ENCODE peak calls at places on chromosome 2, in four cellular contexts. R is CD8-positive, alpha-beta memory T cell; O is psoas muscle; H is cardiac muscle cell. Z is an unnamed sample. For H3K4me1 and H3K36me3, the result is how much of the 10 kb centered on the place peaks cover.

GRCh38 chr2:231386446-231386845 is 9.1 kb upstream of the B3GNT7 start:
- DNase-seq in R (no peak), O (no peak), H (no peak), Z (no peak)

GRCh38 chr2:64404002-64404731 is 49.8 kb upstream of the LGALSL start:
- DNase-seq in R (no peak), O (peak), H (peak), Z (no peak)

GRCh38 chr2:529425-529824 is 147.8 kb downstream of the TMEM18 start:
- DNase-seq in R (peak), O (no peak), H (peak), Z (no peak)

GRCh38 chr2:152647417-152648010 is 69.7 kb downstream of the PRPF40A start:
- DNase-seq in R (no peak), O (peak), H (peak), Z (no peak)

GRCh38 chr2:69159988-69160387 is 147.0 kb downstream of the ANTXR1 start:
- DNase-seq in R (no peak), O (no peak), H (no peak), Z (no peak)

GRCh38 chr2:186690796-186691195 is 3.1 kb upstream of the FAM171B start:
- DNase-seq in R (no peak), O (no peak), H (no peak), Z (no peak)

GRCh38 chr2:230447455-230448451 is 31.8 kb downstream of the SP100 start:
- DNase-seq in R (peak), O (no peak), H (no peak), Z (no peak)

GRCh38 chr2:161990741-161991140 is 83.3 kb downstream of the DPP4 start:
- DNase-seq in R (no peak), O (no peak), H (no peak), Z (no peak)

GRCh38 chr2:219404954-219405353 is 13.2 kb upstream of the DES start:
- DNase-seq in R (no peak), O (peak), H (peak), Z (no peak)

GRCh38 chr2:195779491-195779890 is 122.5 kb downstream of the SLC39A10 start:
- DNase-seq in R (no peak), O (no peak), H (no peak), Z (no peak)

GRCh38 chr2:88765154-88765948 is 73.9 kb downstream of the RPIA start:
- DNase-seq in R (no peak), O (no peak), H (peak), Z (no peak)

GRCh38 chr2:54000524-54000923 is 29.7 kb upstream of the PSME4 start:
- DNase-seq in R (no peak), O (no peak), H (no peak), Z (no peak)

GRCh38 chr2:97851172-97851571 is 137.8 kb downstream of the ZAP70 start:
- DNase-seq in R (no peak), O (no peak), H (no peak), Z (no peak)
- H3K4me1 ChIP-seq in R (under half), O (under half), H (under half), Z (under half)

DNA sequence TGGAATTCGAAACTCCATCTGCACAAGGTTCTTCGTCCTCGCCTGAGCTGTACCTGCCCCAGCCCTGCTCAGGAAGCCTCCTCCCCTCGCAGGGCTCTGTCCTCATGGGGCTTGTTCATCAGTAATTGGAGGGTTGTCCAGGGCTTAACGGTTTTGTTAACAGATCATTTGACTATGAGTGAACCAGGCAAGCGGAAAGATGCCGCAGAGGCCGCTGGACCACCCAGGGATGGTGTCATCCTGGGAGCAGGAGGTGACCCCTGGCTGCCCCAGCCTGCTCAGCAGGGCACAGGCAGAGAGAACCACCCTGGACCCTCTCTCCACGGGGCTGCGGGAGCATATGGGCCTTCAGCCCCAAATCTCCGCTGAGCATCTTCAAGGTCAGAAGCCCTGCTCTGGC is 264.3 kb downstream of the KLHL29 start:
- DNase-seq in R (no peak), O (no peak), H (no peak), Z (no peak)
- H3K36me3 ChIP-seq in R (under half), O (under half), H (under half), Z (under half)

GRCh38 chr2:237500681-237501424 is 13.8 kb downstream of the MLPH start:
- DNase-seq in R (no peak), O (no peak), H (no peak), Z (peak)

GRCh38 chr2:237496428-237496827 is 9.4 kb downstream of the MLPH start:
- DNase-seq in R (no peak), O (no peak), H (no peak), Z (no peak)

GRCh38 chr2:237497820-237498128 is 10.7 kb downstream of the MLPH start:
- DNase-seq in R (no peak), O (peak), H (no peak), Z (no peak)

GRCh38 chr2:237497009-237497819 is 10.2 kb downstream of the MLPH start:
- DNase-seq in R (no peak), O (no peak), H (no peak), Z (no peak)

GRCh38 chr2:237498341-237498740 is 11.3 kb downstream of the MLPH start:
- DNase-seq in R (no peak), O (no peak), H (no peak), Z (no peak)
- H3K4me1 ChIP-seq in R (under half), O (under half), H (under half), Z (under half)

DNA sequence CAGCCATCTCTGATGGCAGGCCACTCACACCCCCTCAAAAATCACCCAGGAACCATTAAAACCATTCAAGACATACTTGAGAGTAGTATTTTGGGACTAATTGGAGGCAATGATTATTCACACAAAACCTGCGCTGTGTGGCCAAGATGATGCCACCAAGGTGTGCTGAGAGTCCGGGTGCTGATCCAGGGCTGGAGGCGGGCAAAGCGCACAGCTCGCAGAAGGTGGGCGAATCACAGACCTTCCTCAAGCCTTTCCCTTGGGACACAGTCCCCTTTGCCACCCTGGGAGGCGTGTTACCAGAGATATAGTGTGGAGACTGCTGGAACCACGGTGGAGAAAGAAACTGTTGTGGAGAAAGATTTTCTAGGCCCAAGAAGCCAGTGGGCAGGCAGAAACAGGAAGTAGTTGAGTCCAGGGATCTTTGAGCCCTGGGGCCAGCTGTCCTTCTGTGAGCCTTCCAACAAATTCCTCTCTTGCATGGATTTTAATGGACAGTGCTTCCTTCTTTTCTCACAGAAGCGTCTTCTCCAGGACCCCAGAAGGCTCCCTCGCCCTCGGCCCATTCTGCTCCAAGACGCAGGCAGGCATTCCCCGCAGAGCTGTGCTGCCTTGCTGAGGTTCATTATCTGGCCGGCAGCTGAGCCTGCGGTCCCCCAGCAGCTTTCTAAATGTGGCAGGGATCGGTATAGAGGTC is 8.0 kb downstream of the COPS9 start:
- DNase-seq in R (no peak), O (no peak), H (no peak), Z (no peak)
- H3K36me3 ChIP-seq in R (under half), O (under half), H (under half), Z (half or more)